ENCODE peak calls at places on chromosome 5, in nine cellular contexts. F is hypothalamus; Q is Calu3; G is CD8-positive, alpha-beta memory T cell; E is WTC11; P is activated effector memory CD4-positive, alpha-beta T cell treated with anti-CD3 and anti-CD28 coated beads, Interleukin-2, amount 50 U/mL, for 16 hours; M is GF-D8; R is stimulated activated CD8-positive, alpha-beta memory T cell treated with anti-CD3 and anti-CD28 coated beads, Interleukin-12 subunit alpha, Interleukin-12 subunit beta, amount 100 ng/mL, for 1 hour; S is brain microvascular endothelial cell. D is an unnamed sample.

GRCh38 chr5:156513123-156513814 is 186.3 kb downstream of the SGCD start:
- DNase-seq in F (no peak), Q (no peak), G (no peak), E (no peak), P (no peak), M (peak), R (no peak), S (no peak), D (no peak)

GRCh38 chr5:180315762-180316212 is 23.9 kb upstream of the MAPK9 start:
- DNase-seq in F (no peak), Q (peak), G (peak), E (peak), P (peak), M (no peak), R (peak), S (peak), D (no peak)

GRCh38 chr5:129400395-129400983 is 59.6 kb upstream of the ADAMTS19 start:
- DNase-seq in F (no peak), Q (no peak), G (no peak), E (no peak), P (no peak), M (no peak), R (no peak), S (no peak), D (no peak)

GRCh38 chr5:113230711-113231652 is 203.8 kb downstream of the TSSK1B start:
- DNase-seq in F (no peak), Q (no peak), G (no peak), E (no peak), P (no peak), M (no peak), R (no peak), S (peak), D (no peak)

GRCh38 chr5:181167814-181168488 is 20.6 kb downstream of the OR2V2 start:
- DNase-seq in F (no peak), Q (peak), G (no peak), E (peak), P (peak), M (no peak), R (no peak), S (no peak), D (no peak)

GRCh38 chr5:134394932-134395331 is 16.7 kb downstream of the CDKN2AIPNL start:
- DNase-seq in F (no peak), Q (no peak), G (no peak), E (no peak), P (no peak), M (no peak), R (no peak), S (no peak), D (no peak)

GRCh38 chr5:3121813-3122212 is 370.3 kb upstream of the IRX2 start:
- DNase-seq in F (no peak), Q (no peak), G (no peak), E (no peak), P (no peak), M (no peak), R (no peak), S (no peak), D (no peak)

GRCh38 chr5:169788168-169788567 is 151.1 kb downstream of the DOCK2 start:
- DNase-seq in F (no peak), Q (no peak), G (no peak), E (no peak), P (no peak), M (no peak), R (no peak), S (peak), D (no peak)

GRCh38 chr5:143682788-143683419 is 129.1 kb upstream of the HMHB1 start:
- DNase-seq in F (no peak), Q (no peak), G (no peak), E (no peak), P (no peak), M (no peak), R (no peak), S (no peak), D (no peak)